ENCODE peak calls at places on chromosomes 12 and 14, in nine cellular contexts. One of them, this sample, is unnamed.

GRCh38 chr14:22070119-22070982 is 396.7 kb upstream of the OR4E1 start:
- DNase-seq in astrocyte of the cerebellum: no peak
- DNase-seq in psoas muscle: peak
- DNase-seq in astrocyte of the spinal cord: no peak
- DNase-seq in tibial artery: no peak
- DNase-seq in nephron progenitor cell: peak
- DNase-seq in cardiac fibroblast: peak
- DNase-seq in AG09309: no peak
- DNase-seq in NB4: peak
- DNase-seq in this sample: peak

GRCh38 chr12:2578191-2578590 is 216.6 kb upstream of the FKBP4 start:
- DNase-seq in AG09309: no peak
- DNase-seq in nephron progenitor cell: no peak
- DNase-seq in cardiac fibroblast: no peak
- DNase-seq in astrocyte of the spinal cord: no peak
- DNase-seq in psoas muscle: no peak
- DNase-seq in NB4: no peak
- DNase-seq in astrocyte of the cerebellum: no peak
- DNase-seq in tibial artery: no peak
- DNase-seq in this sample: no peak

GRCh38 chr14:28765907-28766504 is 581 bp upstream of the FOXG1 start:
- DNase-seq in psoas muscle: no peak
- DNase-seq in astrocyte of the spinal cord: peak
- DNase-seq in tibial artery: no peak
- DNase-seq in AG09309: no peak
- DNase-seq in nephron progenitor cell: peak
- DNase-seq in astrocyte of the cerebellum: no peak
- DNase-seq in cardiac fibroblast: peak
- DNase-seq in NB4: no peak
- DNase-seq in this sample: no peak

GRCh38 chr12:91040356-91040755 is 17.5 kb downstream of the KERA start:
- DNase-seq in nephron progenitor cell: no peak
- DNase-seq in NB4: no peak
- DNase-seq in astrocyte of the spinal cord: peak
- DNase-seq in AG09309: no peak
- DNase-seq in tibial artery: no peak
- DNase-seq in astrocyte of the cerebellum: peak
- DNase-seq in psoas muscle: no peak
- DNase-seq in cardiac fibroblast: peak
- DNase-seq in this sample: no peak

GRCh38 chr12:121580959-121581680 is at the start of gene KDM2B:
- DNase-seq in cardiac fibroblast: peak
- DNase-seq in astrocyte of the cerebellum: no peak
- DNase-seq in nephron progenitor cell: peak
- DNase-seq in psoas muscle: no peak
- DNase-seq in NB4: peak
- DNase-seq in tibial artery: peak
- DNase-seq in AG09309: no peak
- DNase-seq in astrocyte of the spinal cord: peak
- DNase-seq in this sample: no peak

GRCh38 chr12:47014474-47014873 is 64.9 kb upstream of the PCED1B start:
- DNase-seq in AG09309: no peak
- DNase-seq in psoas muscle: no peak
- DNase-seq in nephron progenitor cell: no peak
- DNase-seq in astrocyte of the cerebellum: peak
- DNase-seq in NB4: no peak
- DNase-seq in tibial artery: no peak
- DNase-seq in cardiac fibroblast: peak
- DNase-seq in astrocyte of the spinal cord: peak
- DNase-seq in this sample: no peak

GRCh38 chr12:80064951-80065350 is 34.4 kb upstream of the OTOGL start:
- DNase-seq in psoas muscle: no peak
- DNase-seq in astrocyte of the cerebellum: no peak
- DNase-seq in nephron progenitor cell: no peak
- DNase-seq in tibial artery: no peak
- DNase-seq in astrocyte of the spinal cord: no peak
- DNase-seq in NB4: no peak
- DNase-seq in cardiac fibroblast: no peak
- DNase-seq in AG09309: no peak
- DNase-seq in this sample: no peak

GRCh38 chr14:77184396-77185092 is 2.9 kb downstream of the TMEM63C start:
- DNase-seq in astrocyte of the spinal cord: no peak
- DNase-seq in NB4: no peak
- DNase-seq in astrocyte of the cerebellum: no peak
- DNase-seq in cardiac fibroblast: no peak
- DNase-seq in nephron progenitor cell: no peak
- DNase-seq in AG09309: no peak
- DNase-seq in tibial artery: no peak
- DNase-seq in psoas muscle: no peak
- DNase-seq in this sample: no peak

GRCh38 chr12:69689638-69690037 is 9.5 kb downstream of the BEST3 start:
- DNase-seq in astrocyte of the cerebellum: no peak
- DNase-seq in nephron progenitor cell: no peak
- DNase-seq in AG09309: no peak
- DNase-seq in tibial artery: no peak
- DNase-seq in NB4: no peak
- DNase-seq in cardiac fibroblast: no peak
- DNase-seq in psoas muscle: no peak
- DNase-seq in astrocyte of the spinal cord: no peak
- DNase-seq in this sample: no peak

GRCh38 chr12:41743835-41744234 is 400.8 kb downstream of the GXYLT1 start:
- DNase-seq in cardiac fibroblast: no peak
- DNase-seq in NB4: no peak
- DNase-seq in astrocyte of the cerebellum: no peak
- DNase-seq in tibial artery: no peak
- DNase-seq in nephron progenitor cell: no peak
- DNase-seq in AG09309: no peak
- DNase-seq in astrocyte of the spinal cord: no peak
- DNase-seq in psoas muscle: no peak
- DNase-seq in this sample: no peak

GRCh38 chr14:55430024-55430690 is 10.3 kb downstream of the TBPL2 start:
- DNase-seq in nephron progenitor cell: no peak
- DNase-seq in tibial artery: no peak
- DNase-seq in psoas muscle: no peak
- DNase-seq in NB4: peak
- DNase-seq in cardiac fibroblast: peak
- DNase-seq in astrocyte of the spinal cord: peak
- DNase-seq in AG09309: peak
- DNase-seq in astrocyte of the cerebellum: peak
- DNase-seq in this sample: no peak

GRCh38 chr12:118189761-118190181 is 53.8 kb downstream of the PEBP1 start:
- DNase-seq in astrocyte of the spinal cord: peak
- DNase-seq in tibial artery: no peak
- DNase-seq in NB4: no peak
- DNase-seq in nephron progenitor cell: peak
- DNase-seq in cardiac fibroblast: peak
- DNase-seq in AG09309: no peak
- DNase-seq in astrocyte of the cerebellum: no peak
- DNase-seq in psoas muscle: no peak
- DNase-seq in this sample: no peak

GRCh38 chr12:99948380-99948779 is 36.4 kb downstream of the ANKS1B start:
- DNase-seq in astrocyte of the cerebellum: no peak
- DNase-seq in nephron progenitor cell: no peak
- DNase-seq in astrocyte of the spinal cord: no peak
- DNase-seq in NB4: no peak
- DNase-seq in tibial artery: no peak
- DNase-seq in cardiac fibroblast: no peak
- DNase-seq in psoas muscle: no peak
- DNase-seq in AG09309: no peak
- DNase-seq in this sample: no peak

GRCh38 chr14:57818511-57818910 is 47.4 kb downstream of the SLC35F4 start:
- DNase-seq in cardiac fibroblast: no peak
- DNase-seq in nephron progenitor cell: no peak
- DNase-seq in astrocyte of the cerebellum: no peak
- DNase-seq in psoas muscle: no peak
- DNase-seq in AG09309: no peak
- DNase-seq in NB4: no peak
- DNase-seq in astrocyte of the spinal cord: no peak
- DNase-seq in tibial artery: no peak
- DNase-seq in this sample: no peak

GRCh38 chr14:23294734-23295561 is 7.7 kb downstream of the PPP1R3E start:
- DNase-seq in astrocyte of the cerebellum: no peak
- DNase-seq in AG09309: no peak
- DNase-seq in astrocyte of the spinal cord: peak
- DNase-seq in psoas muscle: peak
- DNase-seq in tibial artery: no peak
- DNase-seq in nephron progenitor cell: peak
- DNase-seq in cardiac fibroblast: peak
- DNase-seq in NB4: peak
- DNase-seq in this sample: no peak

GRCh38 chr12:116284401-116284800 is 6.9 kb upstream of the MED13L start:
- DNase-seq in nephron progenitor cell: no peak
- DNase-seq in psoas muscle: no peak
- DNase-seq in astrocyte of the spinal cord: no peak
- DNase-seq in cardiac fibroblast: peak
- DNase-seq in NB4: peak
- DNase-seq in tibial artery: no peak
- DNase-seq in AG09309: peak
- DNase-seq in astrocyte of the cerebellum: no peak
- DNase-seq in this sample: no peak

GRCh38 chr14:69924181-69924580 is 45.0 kb downstream of the SMOC1 start:
- DNase-seq in NB4: no peak
- DNase-seq in tibial artery: no peak
- DNase-seq in astrocyte of the spinal cord: peak
- DNase-seq in AG09309: no peak
- DNase-seq in cardiac fibroblast: no peak
- DNase-seq in psoas muscle: no peak
- DNase-seq in astrocyte of the cerebellum: peak
- DNase-seq in nephron progenitor cell: no peak
- DNase-seq in this sample: no peak

GRCh38 chr14:68250950-68251765 is 431.6 kb downstream of the RAD51B start:
- DNase-seq in tibial artery: no peak
- DNase-seq in astrocyte of the cerebellum: no peak
- DNase-seq in cardiac fibroblast: no peak
- DNase-seq in AG09309: no peak
- DNase-seq in psoas muscle: no peak
- DNase-seq in nephron progenitor cell: no peak
- DNase-seq in NB4: no peak
- DNase-seq in astrocyte of the spinal cord: no peak
- DNase-seq in this sample: no peak

DNA sequence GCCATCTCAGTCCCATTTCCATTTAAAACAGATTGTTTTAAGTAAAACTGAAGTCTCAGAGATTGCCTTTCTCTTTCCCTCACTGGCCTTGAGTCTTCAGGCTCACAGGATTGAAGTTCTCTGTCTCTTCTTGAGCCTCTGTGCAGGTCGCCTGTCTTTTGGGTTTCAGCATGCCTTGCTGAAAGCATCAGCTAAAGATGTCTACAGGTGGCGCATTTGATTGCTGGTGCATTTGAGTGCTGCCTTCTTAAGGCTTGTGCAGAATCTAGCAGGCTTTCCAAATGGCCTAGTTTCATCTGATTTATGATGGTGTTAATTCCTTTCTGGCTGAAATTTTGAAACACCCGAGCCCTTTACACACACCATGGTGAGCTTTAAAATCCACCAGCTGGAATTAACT is 1062.2 kb upstream of the FBXO33 start:
- DNase-seq in AG09309: no peak
- DNase-seq in NB4: no peak
- DNase-seq in astrocyte of the spinal cord: no peak
- DNase-seq in astrocyte of the cerebellum: no peak
- DNase-seq in cardiac fibroblast: no peak
- DNase-seq in psoas muscle: no peak
- DNase-seq in nephron progenitor cell: no peak
- DNase-seq in tibial artery: no peak
- DNase-seq in this sample: no peak
- TF ChIP-seq CTCF in AG09309: no peak
- TF ChIP-seq CTCF in NB4: no peak
- TF ChIP-seq CTCF in astrocyte of the spinal cord: no peak
- TF ChIP-seq CTCF in astrocyte of the cerebellum: no peak
- TF ChIP-seq CTCF in cardiac fibroblast: no peak
- TF ChIP-seq CTCF in psoas muscle: no peak
- TF ChIP-seq CTCF in nephron progenitor cell: no peak
- TF ChIP-seq CTCF in tibial artery: no peak
- TF ChIP-seq CTCF in this sample: no peak

GRCh38 chr12:48936379-48936979 is 11.2 kb upstream of the FKBP11 start:
- DNase-seq in AG09309: no peak
- DNase-seq in cardiac fibroblast: peak
- DNase-seq in astrocyte of the spinal cord: peak
- DNase-seq in nephron progenitor cell: peak
- DNase-seq in psoas muscle: peak
- DNase-seq in tibial artery: peak
- DNase-seq in astrocyte of the cerebellum: peak
- DNase-seq in NB4: peak
- DNase-seq in this sample: no peak

GRCh38 chr12:48940181-48940580 is 14.9 kb upstream of the FKBP11 start:
- DNase-seq in tibial artery: no peak
- DNase-seq in cardiac fibroblast: no peak
- DNase-seq in AG09309: no peak
- DNase-seq in NB4: peak
- DNase-seq in astrocyte of the spinal cord: no peak
- DNase-seq in astrocyte of the cerebellum: no peak
- DNase-seq in psoas muscle: no peak
- DNase-seq in nephron progenitor cell: no peak
- DNase-seq in this sample: no peak

GRCh38 chr12:48938805-48939204 is 13.5 kb upstream of the FKBP11 start:
- DNase-seq in psoas muscle: no peak
- DNase-seq in astrocyte of the spinal cord: no peak
- DNase-seq in NB4: no peak
- DNase-seq in nephron progenitor cell: no peak
- DNase-seq in tibial artery: no peak
- DNase-seq in AG09309: no peak
- DNase-seq in cardiac fibroblast: no peak
- DNase-seq in astrocyte of the cerebellum: no peak
- DNase-seq in this sample: no peak

GRCh38 chr12:48934312-48934706 is 9.0 kb upstream of the FKBP11 start:
- DNase-seq in astrocyte of the cerebellum: no peak
- DNase-seq in astrocyte of the spinal cord: no peak
- DNase-seq in tibial artery: no peak
- DNase-seq in cardiac fibroblast: peak
- DNase-seq in AG09309: no peak
- DNase-seq in NB4: peak
- DNase-seq in nephron progenitor cell: no peak
- DNase-seq in psoas muscle: no peak
- DNase-seq in this sample: no peak

GRCh38 chr12:48937170-48937569 is 11.9 kb upstream of the FKBP11 start:
- DNase-seq in psoas muscle: no peak
- DNase-seq in astrocyte of the spinal cord: no peak
- DNase-seq in NB4: peak
- DNase-seq in nephron progenitor cell: no peak
- DNase-seq in AG09309: no peak
- DNase-seq in cardiac fibroblast: no peak
- DNase-seq in astrocyte of the cerebellum: no peak
- DNase-seq in tibial artery: no peak
- DNase-seq in this sample: no peak
- TF ChIP-seq CTCF in psoas muscle: no peak
- TF ChIP-seq CTCF in astrocyte of the spinal cord: peak
- TF ChIP-seq CTCF in NB4: peak
- TF ChIP-seq CTCF in nephron progenitor cell: no peak
- TF ChIP-seq CTCF in AG09309: peak
- TF ChIP-seq CTCF in cardiac fibroblast: peak
- TF ChIP-seq CTCF in astrocyte of the cerebellum: peak
- TF ChIP-seq CTCF in tibial artery: no peak
- TF ChIP-seq CTCF in this sample: no peak

GRCh38 chr12:104057771-104058197 is 6.5 kb upstream of the HCFC2 start:
- DNase-seq in nephron progenitor cell: no peak
- DNase-seq in astrocyte of the cerebellum: no peak
- DNase-seq in tibial artery: no peak
- DNase-seq in NB4: peak
- DNase-seq in cardiac fibroblast: peak
- DNase-seq in psoas muscle: no peak
- DNase-seq in AG09309: no peak
- DNase-seq in astrocyte of the spinal cord: peak
- DNase-seq in this sample: no peak
- TF ChIP-seq CTCF in nephron progenitor cell: peak
- TF ChIP-seq CTCF in astrocyte of the cerebellum: peak
- TF ChIP-seq CTCF in tibial artery: peak
- TF ChIP-seq CTCF in NB4: peak
- TF ChIP-seq CTCF in cardiac fibroblast: peak
- TF ChIP-seq CTCF in psoas muscle: peak
- TF ChIP-seq CTCF in AG09309: peak
- TF ChIP-seq CTCF in astrocyte of the spinal cord: peak
- TF ChIP-seq CTCF in this sample: peak

GRCh38 chr12:124938606-124939427 is 24.4 kb upstream of the UBC start:
- DNase-seq in astrocyte of the cerebellum: peak
- DNase-seq in cardiac fibroblast: peak
- DNase-seq in AG09309: peak
- DNase-seq in psoas muscle: peak
- DNase-seq in tibial artery: peak
- DNase-seq in nephron progenitor cell: peak
- DNase-seq in astrocyte of the spinal cord: peak
- DNase-seq in NB4: no peak
- DNase-seq in this sample: peak
- TF ChIP-seq CTCF in astrocyte of the cerebellum: peak
- TF ChIP-seq CTCF in cardiac fibroblast: peak
- TF ChIP-seq CTCF in AG09309: peak
- TF ChIP-seq CTCF in psoas muscle: peak
- TF ChIP-seq CTCF in tibial artery: peak
- TF ChIP-seq CTCF in nephron progenitor cell: no peak
- TF ChIP-seq CTCF in astrocyte of the spinal cord: peak
- TF ChIP-seq CTCF in NB4: peak
- TF ChIP-seq CTCF in this sample: no peak

This sample was measured in left lung.